ENCODE peak calls at places on chromosomes 13 and 19, in ten cellular contexts. W is AG09319, D is IMR-90, Y is left cardiac atrium, Z is smooth muscle cell of the brain vasculature, F is Right ventricle myocardium superior, E is NCI-H2107, R is HTR-8/SVneo, I is NCI-H1417 treated with DMSO at 0.1 percent for 48 hours, X is choroid plexus epithelial cell. G is an unnamed sample.

GRCh38 chr19:30873691-30874090 is 475.5 kb downstream of the TSHZ3 start:
- DNase-seq in E (no peak), I (no peak), W (no peak), F (no peak), Y (no peak), X (no peak), Z (no peak), R (no peak), D (no peak), G (no peak)

GRCh38 chr13:110108348-110109139 is 198.4 kb downstream of the COL4A1 start:
- DNase-seq in I (peak; percentile 19), E (peak; percentile 21), Z (peak; percentile 73), X (peak; percentile 95), Y (peak; percentile 85), F (peak; percentile 90), D (peak; percentile 88), R (peak; percentile 79), W (peak; percentile 71), G (peak; percentile 36)

GRCh38 chr19:275958-276646 is 15.1 kb downstream of the PLPP2 start:
- DNase-seq in Y (no peak), D (no peak), Z (no peak), R (no peak), W (no peak), X (no peak), I (no peak), F (no peak), E (no peak), G (no peak)

GRCh38 chr13:67383358-67383757 is 153.2 kb upstream of the PCDH9 start:
- DNase-seq in D (peak; percentile 17), F (no peak), I (no peak), X (peak; percentile 73), E (no peak), Y (no peak), R (no peak), Z (no peak), W (no peak), G (no peak)

GRCh38 chr19:42066075-42066754 is 3.8 kb downstream of the GRIK5 start:
- DNase-seq in D (peak; percentile 19), E (no peak), F (no peak), I (no peak), W (no peak), Z (no peak), R (no peak), Y (no peak), X (peak; percentile 37), G (peak; percentile 42)

GRCh38 chr19:1027020-1027952 is 878 bp downstream of the CNN2 start:
- DNase-seq in Z (no peak), F (no peak), D (no peak), W (no peak), E (no peak), R (no peak), X (no peak), Y (no peak), I (no peak), G (peak; percentile 52)

GRCh38 chr13:41029629-41030028 is 10.5 kb upstream of the ELF1 start:
- DNase-seq in D (no peak), Z (no peak), R (no peak), Y (no peak), E (no peak), I (no peak), X (no peak), W (no peak), F (no peak), G (no peak)

GRCh38 chr13:110444226-110444653 is 117.3 kb downstream of the RAB20 start:
- DNase-seq in E (no peak), Y (no peak), X (peak; percentile 89), R (no peak), Z (no peak), F (no peak), D (peak; percentile 20), I (no peak), W (no peak), G (peak; percentile 79)

GRCh38 chr19:4075373-4075772 is 8.7 kb upstream of the ZBTB7A start:
- DNase-seq in E (no peak), F (no peak), X (peak; percentile 44), D (no peak), Y (no peak), I (no peak), Z (no peak), W (no peak), R (no peak), G (no peak)

G was measured in GM12865.